ENCODE peak calls at places on chromosomes 3 and 15, in five cellular contexts. C, B, V, A and P are unnamed samples.

GRCh38 chr3:33787328-33788009 is 11.0 kb upstream of the PDCD6IP start:
- DNase-seq in B (no peak), V (peak), C (peak), A (peak), P (peak)

GRCh38 chr3:50212502-50212901 is 7.4 kb downstream of the SLC38A3 start:
- DNase-seq in B (no peak), C (peak), A (no peak), V (no peak), P (no peak)

GRCh38 chr15:39969871-39970270 is 36.0 kb downstream of the EIF2AK4 start:
- DNase-seq in A (peak), V (no peak), C (no peak), B (no peak), P (no peak)

GRCh38 chr3:72265250-72265649 is 480.3 kb upstream of the PROK2 start:
- DNase-seq in A (no peak), C (no peak), B (no peak), V (no peak), P (no peak)

GRCh38 chr3:43105224-43105596 is 669 bp downstream of the POMGNT2 start:
- DNase-seq in A (no peak), C (no peak), V (peak), B (no peak), P (no peak)

GRCh38 chr3:100954199-100954935 is 38.9 kb downstream of the ABI3BP start:
- DNase-seq in B (no peak), V (no peak), A (no peak), C (no peak), P (no peak)

GRCh38 chr3:72664576-72664975 is 183.7 kb downstream of the SHQ1 start:
- DNase-seq in V (no peak), C (no peak), B (no peak), A (no peak), P (no peak)

GRCh38 chr15:65532738-65533051 is 2.4 kb downstream of the HACD3 start:
- DNase-seq in V (no peak), C (no peak), B (no peak), A (no peak), P (no peak)

GRCh38 chr3:36650271-36650671 is 114.1 kb downstream of the DCLK3 start:
- DNase-seq in B (no peak), C (no peak), V (no peak), A (peak), P (no peak)

GRCh38 chr15:32982001-32982400 is 212.5 kb downstream of the FMN1 start:
- DNase-seq in V (no peak), B (no peak), C (no peak), A (no peak), P (no peak)

GRCh38 chr3:45642731-45643152 is 46.5 kb upstream of the SACM1L start:
- DNase-seq in A (peak), B (peak), C (no peak), V (no peak), P (no peak)

GRCh38 chr3:24628523-24629258 is 134.0 kb upstream of the THRB start:
- DNase-seq in A (no peak), V (no peak), C (no peak), B (no peak), P (no peak)

GRCh38 chr3:177498037-177498857 is 301.0 kb upstream of the TBL1XR1 start:
- DNase-seq in V (no peak), C (no peak), B (no peak), A (peak), P (no peak)

GRCh38 chr3:119973276-119973675 is 121.0 kb downstream of the GSK3B start:
- DNase-seq in C (no peak), V (no peak), A (no peak), B (no peak), P (no peak)

GRCh38 chr3:117989982-117990381 is 1044.7 kb downstream of the IGSF11 start:
- DNase-seq in V (no peak), C (no peak), A (no peak), B (no peak), P (no peak)

GRCh38 chr3:132785292-132785691 is 63.1 kb upstream of the NPHP3 start:
- DNase-seq in B (no peak), A (peak), V (no peak), C (no peak), P (no peak)

GRCh38 chr3:31167666-31168065 is 273.2 kb upstream of the GADL1 start:
- DNase-seq in C (no peak), A (peak), V (no peak), B (no peak), P (no peak)

GRCh38 chr3:48674505-48674904 is 11.2 kb downstream of the NCKIPSD start:
- DNase-seq in V (no peak), B (no peak), A (no peak), C (no peak), P (no peak)

GRCh38 chr3:140756240-140757016 is 78.6 kb downstream of the TRIM42 start:
- DNase-seq in C (no peak), A (no peak), V (no peak), B (no peak), P (no peak)

GRCh38 chr3:42652611-42653302 is 740 bp upstream of the ZBTB47 start:
- DNase-seq in V (peak), B (no peak), C (no peak), A (peak), P (no peak)

GRCh38 chr15:74050835-74051234 is 31.5 kb downstream of the GOLGA6A start:
- DNase-seq in A (no peak), B (no peak), C (peak), V (no peak), P (no peak)

GRCh38 chr3:124281453-124282316 is 289.8 kb upstream of the ROPN1 start:
- DNase-seq in C (no peak), A (peak), V (no peak), B (no peak), P (no peak)

GRCh38 chr3:151480492-151480891 is 19.6 kb upstream of the IGSF10 start:
- DNase-seq in A (no peak), V (no peak), C (no peak), B (no peak), P (no peak)

GRCh38 chr3:111548756-111549155 is 6.8 kb downstream of the CD96 start:
- DNase-seq in B (no peak), V (no peak), C (no peak), A (no peak), P (no peak)

GRCh38 chr3:23968467-23969184 is 23.5 kb downstream of the NR1D2 start:
- DNase-seq in A (peak), B (no peak), V (no peak), C (no peak), P (no peak)

GRCh38 chr3:184291044-184291737 is 7.8 kb upstream of the PSMD2 start:
- DNase-seq in V (no peak), A (no peak), C (no peak), B (no peak), P (no peak)

DNA sequence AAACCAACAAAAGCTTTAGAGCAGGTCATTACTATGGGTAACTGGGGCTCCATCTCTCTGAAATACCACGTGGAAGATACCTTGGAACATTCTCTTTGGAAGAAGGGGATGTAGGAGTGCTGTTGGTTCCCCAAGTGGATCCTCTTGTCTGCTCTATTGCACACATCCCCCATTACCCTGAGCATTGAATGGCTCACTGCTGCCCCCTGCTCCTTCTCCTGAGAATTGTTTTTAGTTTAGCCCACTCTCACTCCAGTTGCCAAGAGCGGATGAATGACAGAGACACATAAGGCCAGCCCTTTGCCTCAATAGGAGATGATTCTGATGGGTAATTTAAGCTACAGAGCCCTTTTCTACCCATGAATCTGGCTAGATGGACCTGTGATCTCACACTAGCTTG is 135.6 kb upstream of the SUCLG2 start:
- DNase-seq in C (peak), B (no peak), V (peak), A (peak), P (no peak)
- TF ChIP-seq CTCF in C (peak), B (peak), V (peak), A (peak), P (peak)

GRCh38 chr15:71125831-71126453 is 10.7 kb downstream of the THSD4 start:
- DNase-seq in V (no peak), A (no peak), C (peak), B (no peak), P (no peak)
- TF ChIP-seq CTCF in V (no peak), A (peak), C (peak), B (no peak), P (peak)

DNA sequence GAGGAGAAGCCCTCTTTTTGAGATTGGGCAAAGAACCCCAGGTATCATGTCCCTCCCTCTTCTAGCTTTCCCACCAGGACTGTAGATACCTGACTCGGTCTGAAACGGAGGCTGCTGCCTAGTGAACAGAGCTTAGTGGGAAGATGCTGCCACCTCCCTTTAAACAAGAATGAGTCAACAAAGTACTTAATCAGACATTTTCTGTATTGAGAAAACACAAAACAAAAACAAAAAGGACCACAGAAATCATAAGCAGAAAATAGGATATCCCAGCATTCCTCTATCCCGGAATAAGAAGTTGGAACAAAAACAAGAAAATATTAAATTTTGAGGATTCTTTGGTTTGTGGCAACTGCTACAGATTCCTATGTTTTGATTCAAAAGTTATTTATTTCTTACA is 51.7 kb upstream of the COL8A1 start:
- DNase-seq in B (no peak), V (no peak), A (peak), C (no peak), P (no peak)
- TF ChIP-seq CTCF in B (no peak), V (no peak), A (no peak), C (no peak), P (no peak)

DNA sequence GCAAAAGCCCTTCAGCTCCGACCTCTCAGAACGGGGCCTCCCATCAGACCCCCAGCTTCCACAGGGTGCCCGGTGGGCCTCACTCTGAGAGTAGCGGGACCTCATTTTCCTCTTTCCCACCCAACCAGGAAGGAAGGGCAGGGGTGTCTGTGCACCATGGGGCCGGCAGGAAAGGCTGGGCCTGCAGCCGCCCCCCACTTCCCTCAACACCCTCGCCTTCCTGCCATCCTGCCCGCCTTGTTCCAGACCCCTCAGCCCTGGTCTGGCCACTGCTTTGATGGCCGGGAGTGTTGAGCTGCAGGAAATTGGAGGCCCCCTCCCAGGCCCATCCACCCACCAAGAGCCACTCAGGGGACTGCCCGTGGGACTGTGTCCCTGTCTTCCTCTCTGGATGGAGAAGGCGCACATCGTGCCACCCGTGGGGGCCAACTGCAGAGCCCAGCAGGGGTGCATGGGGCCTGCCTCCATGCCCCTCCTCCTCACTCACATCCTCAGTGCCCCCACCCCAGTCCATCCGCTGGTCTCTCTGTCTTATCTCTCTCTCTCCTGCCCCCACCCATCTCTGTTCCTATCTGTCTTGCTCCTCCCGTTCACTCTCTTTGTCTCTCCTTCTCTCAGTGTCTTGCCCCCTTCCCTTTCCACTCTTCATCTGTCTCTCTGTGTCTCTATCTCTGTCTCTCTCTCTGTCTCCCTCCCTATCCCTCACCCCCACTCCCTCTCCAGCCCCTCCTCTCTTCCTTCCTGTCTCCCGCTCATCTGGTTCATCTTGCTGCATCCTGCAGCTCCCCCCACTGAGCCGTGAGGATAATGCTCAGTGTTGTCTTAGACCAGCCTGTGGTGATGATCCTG is 1.8 kb upstream of the PLXND1 start:
- DNase-seq in B (peak), C (no peak), A (peak), V (no peak), P (no peak)
- TF ChIP-seq CTCF in B (no peak), C (no peak), A (peak), V (no peak), P (peak)

GRCh38 chr15:87710406-87710805 is 546.1 kb downstream of the NTRK3 start:
- DNase-seq in A (peak), C (no peak), B (no peak), V (no peak), P (no peak)
- TF ChIP-seq CTCF in A (no peak), C (no peak), B (no peak), V (no peak), P (no peak)

GRCh38 chr3:9945358-9945757 is 6.8 kb downstream of the PRRT3 start:
- DNase-seq in V (no peak), A (no peak), B (no peak), C (no peak), P (no peak)

GRCh38 chr3:9948586-9948985 is 3.6 kb downstream of the PRRT3 start:
- DNase-seq in V (no peak), A (no peak), B (no peak), C (no peak), P (no peak)

GRCh38 chr3:9949115-9949514 is 3.1 kb downstream of the PRRT3 start:
- DNase-seq in C (no peak), A (no peak), B (no peak), V (no peak), P (no peak)

GRCh38 chr3:9946112-9947024 is 5.8 kb downstream of the PRRT3 start:
- DNase-seq in C (peak), B (peak), V (peak), A (peak), P (peak)

GRCh38 chr3:9947025-9947995 is 4.9 kb downstream of the PRRT3 start:
- DNase-seq in B (peak), V (no peak), C (peak), A (peak), P (no peak)
- TF ChIP-seq CTCF in B (peak), V (no peak), C (peak), A (peak), P (peak)

GRCh38 chr15:61051570-61052031 is 177.5 kb downstream of the RORA start:
- DNase-seq in A (peak), C (no peak), B (no peak), V (no peak), P (no peak)
- TF ChIP-seq CTCF in A (peak), C (peak), B (no peak), V (no peak), P (peak)

DNA sequence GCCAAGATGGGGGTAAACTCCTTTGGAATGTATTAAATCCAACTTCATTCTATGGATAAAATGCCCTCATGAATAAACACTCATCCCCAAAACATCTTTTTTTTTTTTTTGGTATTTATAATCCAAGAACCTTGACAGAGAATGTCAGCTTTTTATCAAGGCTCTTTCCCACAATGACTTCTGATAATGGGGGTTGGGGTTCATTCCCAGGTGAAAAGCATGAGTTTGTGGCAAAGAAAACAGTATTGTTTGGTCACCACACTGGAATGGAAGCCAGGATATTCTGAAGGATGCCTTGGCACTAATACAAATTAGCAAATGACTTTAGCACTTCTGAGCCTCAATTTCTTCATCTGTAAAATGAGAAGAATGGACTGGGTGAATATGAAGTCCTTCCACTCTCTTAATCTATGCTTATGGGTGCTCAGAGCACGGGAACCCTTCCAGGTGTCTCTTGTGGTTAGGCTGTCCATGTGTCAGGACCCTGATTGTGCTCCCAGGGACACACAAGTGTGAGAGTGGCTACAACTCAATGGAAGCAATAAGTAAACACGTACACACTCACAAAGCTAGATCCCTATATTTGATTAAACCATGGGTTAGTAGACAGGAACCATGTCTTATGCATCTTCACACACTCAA is 21.4 kb downstream of the RAB27A start:
- DNase-seq in A (no peak), C (no peak), V (no peak), B (no peak), P (no peak)
- TF ChIP-seq CTCF in A (no peak), C (no peak), V (no peak), B (no peak), P (no peak)

DNA sequence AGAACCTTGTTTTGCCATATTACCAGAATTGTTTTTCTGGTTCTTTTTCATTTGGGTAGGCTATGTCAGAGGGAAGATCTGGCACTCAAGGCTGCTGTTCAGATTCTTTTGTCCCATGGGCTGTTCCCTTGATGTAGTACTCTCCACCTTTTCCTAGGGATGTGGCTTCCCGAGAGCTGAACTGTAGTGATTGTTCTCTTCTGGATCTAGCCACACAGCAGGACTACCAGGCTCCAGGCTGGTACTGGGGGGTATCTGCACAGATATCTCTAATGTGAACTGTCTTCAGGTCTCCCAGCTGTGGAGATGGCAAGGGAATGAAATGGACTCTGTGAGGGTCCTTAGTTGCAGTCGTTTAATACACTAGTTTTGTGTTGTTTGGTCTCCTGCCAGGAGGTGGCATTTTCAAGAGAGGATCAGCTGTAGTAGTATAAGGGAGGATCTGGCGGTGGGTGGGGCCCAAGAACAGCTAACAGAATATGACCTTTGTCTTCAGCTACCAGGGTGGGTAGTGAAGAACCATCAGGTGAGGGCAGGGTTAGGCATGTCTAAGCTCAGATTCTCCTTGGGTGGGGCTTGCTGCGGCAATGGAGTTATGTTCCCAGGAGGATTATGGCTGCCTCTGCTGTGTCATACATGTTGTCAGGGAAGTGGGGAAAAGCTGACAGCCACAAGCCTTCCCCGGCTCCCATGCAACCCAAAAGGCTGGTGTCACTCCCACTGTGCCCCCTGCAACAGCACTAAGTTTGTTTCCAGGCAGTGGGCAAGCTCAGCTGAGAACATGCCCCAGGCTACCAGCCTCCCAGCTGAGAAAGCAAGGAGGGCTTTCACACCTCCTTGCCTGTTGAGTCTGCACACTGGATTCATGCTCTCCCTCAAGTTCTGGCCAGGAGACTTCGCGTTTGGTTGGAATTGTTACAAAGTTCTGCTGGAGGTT is 252.5 kb downstream of the ISL2 start:
- DNase-seq in A (no peak), V (no peak), C (no peak), B (no peak), P (no peak)
- TF ChIP-seq CTCF in A (no peak), V (no peak), C (no peak), B (no peak), P (no peak)

DNA sequence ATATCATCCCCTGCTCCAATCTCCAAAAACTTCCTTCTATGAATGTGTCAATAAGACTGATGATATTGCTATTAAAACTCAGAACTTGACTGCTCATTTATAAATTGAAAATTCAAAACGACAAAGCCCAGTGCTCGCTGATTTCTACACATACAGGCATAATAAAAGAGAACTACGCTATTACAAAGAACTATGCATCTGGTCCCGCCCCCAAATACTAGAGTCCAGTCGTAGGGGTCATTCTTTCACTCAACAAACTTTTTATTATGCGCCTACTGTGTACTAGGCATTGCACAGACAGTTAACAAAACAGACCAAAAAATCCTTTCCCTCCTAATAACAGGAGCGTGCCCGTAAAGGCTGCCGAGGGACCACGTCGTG is 991 bp downstream of the AVEN start:
- DNase-seq in A (no peak), C (no peak), B (no peak), V (no peak), P (no peak)
- TF ChIP-seq CTCF in A (no peak), C (no peak), B (no peak), V (no peak), P (no peak)